ENCODE peak calls at places on chromosomes 13 and 19, in seven cellular contexts. One of them, this sample, is unnamed.

GRCh38 chr13:114054830-114055439 is 77.5 kb downstream of the RASA3 start:
- DNase-seq in activated CD4-positive, alpha-beta T cell treated with anti-CD3 and anti-CD28 coated beads, Interleukin-2, amount 50 U/mL, for 48 hours: no peak
- DNase-seq in head of caudate nucleus: no peak
- DNase-seq in RPMI8226: no peak
- DNase-seq in activated T-cell treated with anti-CD3 and anti-CD28 coated beads for 1 hour: no peak
- DNase-seq in cardiac muscle cell: no peak
- DNase-seq in activated gamma-delta T cell: no peak
- DNase-seq in this sample: no peak

GRCh38 chr13:91426913-91427312 is 28.5 kb downstream of the GPC5 start:
- DNase-seq in activated CD4-positive, alpha-beta T cell treated with anti-CD3 and anti-CD28 coated beads, Interleukin-2, amount 50 U/mL, for 48 hours: no peak
- DNase-seq in head of caudate nucleus: no peak
- DNase-seq in RPMI8226: no peak
- DNase-seq in activated T-cell treated with anti-CD3 and anti-CD28 coated beads for 1 hour: no peak
- DNase-seq in cardiac muscle cell: no peak
- DNase-seq in activated gamma-delta T cell: no peak
- DNase-seq in this sample: no peak

GRCh38 chr13:30928971-30929370 is 3.5 kb upstream of the TEX26 start:
- DNase-seq in activated CD4-positive, alpha-beta T cell treated with anti-CD3 and anti-CD28 coated beads, Interleukin-2, amount 50 U/mL, for 48 hours: no peak
- DNase-seq in head of caudate nucleus: no peak
- DNase-seq in RPMI8226: no peak
- DNase-seq in activated T-cell treated with anti-CD3 and anti-CD28 coated beads for 1 hour: no peak
- DNase-seq in cardiac muscle cell: no peak
- DNase-seq in activated gamma-delta T cell: no peak
- DNase-seq in this sample: no peak

GRCh38 chr13:27219611-27220010 is 31.7 kb upstream of the RPL21 start:
- DNase-seq in activated CD4-positive, alpha-beta T cell treated with anti-CD3 and anti-CD28 coated beads, Interleukin-2, amount 50 U/mL, for 48 hours: no peak
- DNase-seq in head of caudate nucleus: no peak
- DNase-seq in RPMI8226: no peak
- DNase-seq in activated T-cell treated with anti-CD3 and anti-CD28 coated beads for 1 hour: no peak
- DNase-seq in cardiac muscle cell: no peak
- DNase-seq in activated gamma-delta T cell: no peak
- DNase-seq in this sample: no peak

GRCh38 chr19:5430237-5430636 is 25.0 kb upstream of the ZNRF4 start:
- DNase-seq in activated CD4-positive, alpha-beta T cell treated with anti-CD3 and anti-CD28 coated beads, Interleukin-2, amount 50 U/mL, for 48 hours: no peak
- DNase-seq in head of caudate nucleus: no peak
- DNase-seq in RPMI8226: no peak
- DNase-seq in activated T-cell treated with anti-CD3 and anti-CD28 coated beads for 1 hour: no peak
- DNase-seq in cardiac muscle cell: no peak
- DNase-seq in activated gamma-delta T cell: no peak
- DNase-seq in this sample: no peak

GRCh38 chr13:98411617-98412310 is 165.1 kb downstream of the STK24 start:
- DNase-seq in activated CD4-positive, alpha-beta T cell treated with anti-CD3 and anti-CD28 coated beads, Interleukin-2, amount 50 U/mL, for 48 hours: no peak
- DNase-seq in head of caudate nucleus: no peak
- DNase-seq in RPMI8226: no peak
- DNase-seq in activated T-cell treated with anti-CD3 and anti-CD28 coated beads for 1 hour: no peak
- DNase-seq in cardiac muscle cell: peak
- DNase-seq in activated gamma-delta T cell: no peak
- DNase-seq in this sample: no peak

GRCh38 chr13:97468331-97468730 is 34.4 kb downstream of the RAP2A start:
- DNase-seq in activated CD4-positive, alpha-beta T cell treated with anti-CD3 and anti-CD28 coated beads, Interleukin-2, amount 50 U/mL, for 48 hours: no peak
- DNase-seq in head of caudate nucleus: peak
- DNase-seq in RPMI8226: no peak
- DNase-seq in activated T-cell treated with anti-CD3 and anti-CD28 coated beads for 1 hour: no peak
- DNase-seq in cardiac muscle cell: peak
- DNase-seq in activated gamma-delta T cell: no peak
- DNase-seq in this sample: no peak

GRCh38 chr13:39148513-39148961 is 110.3 kb downstream of the NHLRC3 start:
- DNase-seq in activated CD4-positive, alpha-beta T cell treated with anti-CD3 and anti-CD28 coated beads, Interleukin-2, amount 50 U/mL, for 48 hours: no peak
- DNase-seq in head of caudate nucleus: no peak
- DNase-seq in RPMI8226: no peak
- DNase-seq in activated T-cell treated with anti-CD3 and anti-CD28 coated beads for 1 hour: no peak
- DNase-seq in cardiac muscle cell: peak
- DNase-seq in activated gamma-delta T cell: no peak
- DNase-seq in this sample: no peak

This sample was measured in KG1.